ENCODE peak calls at places on chromosomes 3 and 15, in seven cellular contexts. One of them, this sample, is unnamed.

GRCh38 chr3:27976933-27977332 is 254.8 kb upstream of the EOMES start:
- DNase-seq in left lung: no peak
- DNase-seq in psoas muscle: no peak
- DNase-seq in CD8-positive, alpha-beta T cell: no peak
- DNase-seq in hepatocyte: no peak
- DNase-seq in WERI-Rb-1: no peak
- DNase-seq in cardiac muscle cell: no peak
- DNase-seq in this sample: no peak

GRCh38 chr3:72657666-72658065 is 190.6 kb downstream of the SHQ1 start:
- DNase-seq in left lung: no peak
- DNase-seq in WERI-Rb-1: no peak
- DNase-seq in cardiac muscle cell: no peak
- DNase-seq in psoas muscle: no peak
- DNase-seq in CD8-positive, alpha-beta T cell: peak
- DNase-seq in hepatocyte: no peak
- DNase-seq in this sample: no peak

GRCh38 chr3:39106281-39107055 is 959 bp downstream of the GORASP1 start:
- DNase-seq in hepatocyte: peak
- DNase-seq in cardiac muscle cell: peak
- DNase-seq in CD8-positive, alpha-beta T cell: no peak
- DNase-seq in left lung: no peak
- DNase-seq in psoas muscle: no peak
- DNase-seq in WERI-Rb-1: no peak
- DNase-seq in this sample: no peak

GRCh38 chr3:155891341-155891740 is 20.9 kb downstream of the GMPS start:
- DNase-seq in cardiac muscle cell: no peak
- DNase-seq in CD8-positive, alpha-beta T cell: no peak
- DNase-seq in WERI-Rb-1: no peak
- DNase-seq in hepatocyte: no peak
- DNase-seq in psoas muscle: no peak
- DNase-seq in left lung: no peak
- DNase-seq in this sample: no peak

GRCh38 chr3:139448104-139448503 is 28.2 kb downstream of the RBP2 start:
- DNase-seq in psoas muscle: no peak
- DNase-seq in cardiac muscle cell: no peak
- DNase-seq in left lung: no peak
- DNase-seq in CD8-positive, alpha-beta T cell: no peak
- DNase-seq in hepatocyte: no peak
- DNase-seq in WERI-Rb-1: no peak
- DNase-seq in this sample: peak

GRCh38 chr3:136473716-136474326 is 223.7 kb downstream of the PCCB start:
- DNase-seq in WERI-Rb-1: no peak
- DNase-seq in psoas muscle: no peak
- DNase-seq in left lung: no peak
- DNase-seq in CD8-positive, alpha-beta T cell: no peak
- DNase-seq in cardiac muscle cell: no peak
- DNase-seq in hepatocyte: no peak
- DNase-seq in this sample: no peak

GRCh38 chr3:24945575-24945974 is 450.9 kb upstream of the THRB start:
- DNase-seq in psoas muscle: no peak
- DNase-seq in WERI-Rb-1: no peak
- DNase-seq in cardiac muscle cell: no peak
- DNase-seq in left lung: no peak
- DNase-seq in hepatocyte: no peak
- DNase-seq in CD8-positive, alpha-beta T cell: no peak
- DNase-seq in this sample: no peak

GRCh38 chr3:115800489-115801080 is 177.3 kb downstream of the GAP43 start:
- DNase-seq in WERI-Rb-1: no peak
- DNase-seq in hepatocyte: no peak
- DNase-seq in cardiac muscle cell: no peak
- DNase-seq in psoas muscle: no peak
- DNase-seq in CD8-positive, alpha-beta T cell: no peak
- DNase-seq in left lung: no peak
- DNase-seq in this sample: no peak

GRCh38 chr3:15647629-15648167 is 46.2 kb downstream of the BTD start:
- DNase-seq in psoas muscle: no peak
- DNase-seq in left lung: no peak
- DNase-seq in cardiac muscle cell: no peak
- DNase-seq in WERI-Rb-1: no peak
- DNase-seq in hepatocyte: no peak
- DNase-seq in CD8-positive, alpha-beta T cell: peak
- DNase-seq in this sample: no peak

GRCh38 chr3:181712505-181713299 is 977 bp downstream of the SOX2 start:
- DNase-seq in hepatocyte: peak
- DNase-seq in psoas muscle: no peak
- DNase-seq in WERI-Rb-1: peak
- DNase-seq in left lung: no peak
- DNase-seq in CD8-positive, alpha-beta T cell: no peak
- DNase-seq in cardiac muscle cell: no peak
- DNase-seq in this sample: no peak

GRCh38 chr15:96356494-96357455 is 26.3 kb downstream of the NR2F2 start:
- DNase-seq in WERI-Rb-1: peak
- DNase-seq in cardiac muscle cell: peak
- DNase-seq in left lung: peak
- DNase-seq in CD8-positive, alpha-beta T cell: peak
- DNase-seq in hepatocyte: peak
- DNase-seq in psoas muscle: peak
- DNase-seq in this sample: peak

GRCh38 chr3:11331101-11331500 is 58.9 kb downstream of the ATG7 start:
- DNase-seq in cardiac muscle cell: no peak
- DNase-seq in left lung: no peak
- DNase-seq in CD8-positive, alpha-beta T cell: no peak
- DNase-seq in hepatocyte: no peak
- DNase-seq in WERI-Rb-1: no peak
- DNase-seq in psoas muscle: no peak
- DNase-seq in this sample: no peak

GRCh38 chr3:43748179-43748578 is 57.4 kb downstream of the ABHD5 start:
- DNase-seq in hepatocyte: no peak
- DNase-seq in WERI-Rb-1: no peak
- DNase-seq in cardiac muscle cell: no peak
- DNase-seq in psoas muscle: no peak
- DNase-seq in CD8-positive, alpha-beta T cell: no peak
- DNase-seq in left lung: no peak
- DNase-seq in this sample: peak

GRCh38 chr3:154022603-154023002 is 98.6 kb upstream of the ARHGEF26 start:
- DNase-seq in left lung: no peak
- DNase-seq in hepatocyte: no peak
- DNase-seq in CD8-positive, alpha-beta T cell: no peak
- DNase-seq in cardiac muscle cell: no peak
- DNase-seq in WERI-Rb-1: no peak
- DNase-seq in psoas muscle: no peak
- DNase-seq in this sample: no peak

GRCh38 chr15:39581501-39582285 is 814 bp downstream of the THBS1 start:
- DNase-seq in CD8-positive, alpha-beta T cell: no peak
- DNase-seq in cardiac muscle cell: peak
- DNase-seq in psoas muscle: no peak
- DNase-seq in left lung: peak
- DNase-seq in hepatocyte: peak
- DNase-seq in WERI-Rb-1: peak
- DNase-seq in this sample: no peak
- TF ChIP-seq CTCF in CD8-positive, alpha-beta T cell: no peak
- TF ChIP-seq CTCF in cardiac muscle cell: peak
- TF ChIP-seq CTCF in psoas muscle: no peak
- TF ChIP-seq CTCF in left lung: peak
- TF ChIP-seq CTCF in hepatocyte: peak
- TF ChIP-seq CTCF in WERI-Rb-1: peak
- TF ChIP-seq CTCF in this sample: peak

GRCh38 chr15:40914013-40914412 is 15.1 kb upstream of the DLL4 start:
- DNase-seq in hepatocyte: no peak
- DNase-seq in CD8-positive, alpha-beta T cell: no peak
- DNase-seq in psoas muscle: no peak
- DNase-seq in WERI-Rb-1: no peak
- DNase-seq in cardiac muscle cell: no peak
- DNase-seq in left lung: no peak
- DNase-seq in this sample: no peak

GRCh38 chr15:40911693-40912092 is 17.4 kb downstream of the VPS18 start:
- DNase-seq in WERI-Rb-1: no peak
- DNase-seq in psoas muscle: no peak
- DNase-seq in cardiac muscle cell: no peak
- DNase-seq in hepatocyte: no peak
- DNase-seq in left lung: no peak
- DNase-seq in CD8-positive, alpha-beta T cell: no peak
- DNase-seq in this sample: no peak

GRCh38 chr15:40909662-40910625 is 15.7 kb downstream of the VPS18 start:
- DNase-seq in cardiac muscle cell: no peak
- DNase-seq in hepatocyte: no peak
- DNase-seq in CD8-positive, alpha-beta T cell: no peak
- DNase-seq in psoas muscle: peak
- DNase-seq in left lung: no peak
- DNase-seq in WERI-Rb-1: no peak
- DNase-seq in this sample: no peak

GRCh38 chr15:40912478-40912877 is 16.7 kb upstream of the DLL4 start:
- DNase-seq in WERI-Rb-1: no peak
- DNase-seq in CD8-positive, alpha-beta T cell: no peak
- DNase-seq in cardiac muscle cell: no peak
- DNase-seq in psoas muscle: no peak
- DNase-seq in left lung: no peak
- DNase-seq in hepatocyte: no peak
- DNase-seq in this sample: no peak

DNA sequence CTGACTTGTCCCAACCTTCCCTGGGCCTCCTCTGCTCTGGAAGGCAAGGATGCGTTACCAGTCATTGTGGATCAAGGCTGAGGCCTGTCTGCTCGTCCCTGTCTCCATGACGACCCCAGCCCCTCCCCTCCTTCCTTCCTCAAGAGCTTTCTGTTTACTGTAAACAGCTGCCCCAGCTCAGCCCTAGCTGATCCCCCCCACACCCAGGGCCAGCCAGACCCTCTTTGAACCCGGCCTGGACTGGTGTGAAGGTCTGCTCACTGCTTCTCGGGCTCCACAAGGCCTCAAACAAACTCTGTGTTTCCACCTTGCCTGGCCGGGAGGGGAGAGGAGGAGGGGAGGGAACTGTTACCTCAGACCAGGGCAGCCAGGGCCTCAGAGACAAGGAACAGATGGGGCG is 16.9 kb downstream of the VPS18 start:
- DNase-seq in cardiac muscle cell: no peak
- DNase-seq in CD8-positive, alpha-beta T cell: no peak
- DNase-seq in psoas muscle: no peak
- DNase-seq in hepatocyte: peak
- DNase-seq in WERI-Rb-1: peak
- DNase-seq in left lung: no peak
- DNase-seq in this sample: no peak
- H3K27ac ChIP-seq in cardiac muscle cell: no peak
- H3K27ac ChIP-seq in CD8-positive, alpha-beta T cell: no peak
- H3K27ac ChIP-seq in psoas muscle: no peak
- H3K27ac ChIP-seq in hepatocyte: peak
- H3K27ac ChIP-seq in WERI-Rb-1: peak
- H3K27ac ChIP-seq in left lung: peak
- H3K27ac ChIP-seq in this sample: no peak

GRCh38 chr3:52452126-52452525 is 1.7 kb downstream of the TNNC1 start:
- DNase-seq in left lung: no peak
- DNase-seq in psoas muscle: no peak
- DNase-seq in hepatocyte: no peak
- DNase-seq in CD8-positive, alpha-beta T cell: no peak
- DNase-seq in WERI-Rb-1: no peak
- DNase-seq in cardiac muscle cell: no peak
- DNase-seq in this sample: no peak

GRCh38 chr3:52452570-52453221 is 1.1 kb downstream of the TNNC1 start:
- DNase-seq in hepatocyte: no peak
- DNase-seq in cardiac muscle cell: peak
- DNase-seq in WERI-Rb-1: no peak
- DNase-seq in CD8-positive, alpha-beta T cell: no peak
- DNase-seq in psoas muscle: peak
- DNase-seq in left lung: no peak
- DNase-seq in this sample: no peak

GRCh38 chr3:52454235-52454937 is 545 bp upstream of the TNNC1 start:
- DNase-seq in hepatocyte: no peak
- DNase-seq in psoas muscle: no peak
- DNase-seq in CD8-positive, alpha-beta T cell: no peak
- DNase-seq in left lung: no peak
- DNase-seq in WERI-Rb-1: no peak
- DNase-seq in cardiac muscle cell: no peak
- DNase-seq in this sample: no peak

GRCh38 chr3:52454938-52455282 is 494 bp upstream of the NISCH start:
- DNase-seq in psoas muscle: no peak
- DNase-seq in hepatocyte: no peak
- DNase-seq in WERI-Rb-1: no peak
- DNase-seq in CD8-positive, alpha-beta T cell: no peak
- DNase-seq in cardiac muscle cell: no peak
- DNase-seq in left lung: no peak
- DNase-seq in this sample: no peak

GRCh38 chr3:52453496-52454234 is at the start of gene TNNC1:
- DNase-seq in hepatocyte: peak
- DNase-seq in psoas muscle: peak
- DNase-seq in WERI-Rb-1: peak
- DNase-seq in cardiac muscle cell: peak
- DNase-seq in CD8-positive, alpha-beta T cell: no peak
- DNase-seq in left lung: peak
- DNase-seq in this sample: no peak
- H3K4me3 ChIP-seq in hepatocyte: no peak
- H3K4me3 ChIP-seq in psoas muscle: peak
- H3K4me3 ChIP-seq in WERI-Rb-1: no peak
- H3K4me3 ChIP-seq in cardiac muscle cell: peak
- H3K4me3 ChIP-seq in CD8-positive, alpha-beta T cell: peak
- H3K4me3 ChIP-seq in left lung: peak
- H3K4me3 ChIP-seq in this sample: peak

DNA sequence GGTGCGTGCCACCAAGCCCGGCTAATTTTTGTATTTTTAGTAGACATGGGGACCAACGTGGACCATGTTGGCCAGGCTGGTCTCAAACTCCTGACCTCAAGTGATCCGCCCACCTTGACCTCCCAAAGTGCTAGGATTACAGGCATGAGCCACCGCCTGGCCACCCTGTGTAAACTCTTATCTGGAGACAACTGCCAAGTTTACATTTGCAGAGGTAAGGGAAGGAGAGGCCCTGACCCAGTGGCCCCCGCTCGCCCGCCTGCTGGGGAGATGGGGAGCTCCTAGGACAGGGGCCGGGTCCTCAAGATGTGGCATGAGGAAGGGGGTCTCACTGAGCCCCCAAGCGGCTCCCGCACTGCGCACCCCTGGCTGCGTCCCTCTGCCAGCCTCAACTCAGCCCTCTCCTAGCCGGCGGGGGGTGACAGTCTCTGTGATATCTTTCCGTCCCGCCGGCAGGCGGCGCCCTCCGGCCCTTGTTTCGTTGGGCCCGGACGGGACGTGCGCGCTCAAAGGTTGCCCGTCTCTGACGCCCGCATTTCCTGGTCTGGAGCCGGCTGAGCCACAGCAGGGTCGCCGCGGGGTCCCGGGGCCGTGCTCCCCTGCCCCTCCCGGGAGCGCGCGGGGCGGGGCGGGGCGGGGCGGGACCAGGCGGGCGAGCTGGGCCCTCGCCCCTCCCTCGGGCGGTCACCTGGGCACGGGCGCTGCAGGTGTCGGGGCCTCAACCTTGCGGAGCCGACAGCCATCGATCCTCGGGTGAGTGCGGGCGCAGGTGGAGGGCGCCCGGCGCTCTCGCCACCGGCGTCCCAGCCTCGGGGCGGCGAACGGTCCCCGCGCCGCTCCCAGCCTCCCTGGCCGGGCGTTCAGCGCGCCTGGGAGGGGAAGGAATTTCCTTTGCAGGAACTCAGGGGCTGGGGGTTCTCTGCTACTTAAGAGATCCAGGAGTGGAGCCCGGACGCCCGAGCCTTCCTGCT is at the start of gene GPR160:
- DNase-seq in cardiac muscle cell: peak
- DNase-seq in left lung: peak
- DNase-seq in psoas muscle: peak
- DNase-seq in WERI-Rb-1: peak
- DNase-seq in CD8-positive, alpha-beta T cell: peak
- DNase-seq in hepatocyte: peak
- DNase-seq in this sample: no peak
- TF ChIP-seq CTCF in cardiac muscle cell: peak
- TF ChIP-seq CTCF in left lung: peak
- TF ChIP-seq CTCF in psoas muscle: peak
- TF ChIP-seq CTCF in WERI-Rb-1: peak
- TF ChIP-seq CTCF in CD8-positive, alpha-beta T cell: peak
- TF ChIP-seq CTCF in hepatocyte: peak
- TF ChIP-seq CTCF in this sample: peak

This sample was measured in dorsolateral prefrontal cortex.